ENCODE peak calls at places on chromosomes 6 and 20, in nine cellular contexts. F is upper lobe of left lung, W is cardiac fibroblast, U is tibial artery, D is uterus, T is H1, L is A549, H is astrocyte of the cerebellum, C is foreskin fibroblast. X is an unnamed sample.

GRCh38 chr6:52518279-52518944 is 58.4 kb downstream of the TRAM2 start:
- DNase-seq in F (no peak), W (no peak), U (no peak), D (no peak), T (no peak), L (no peak), H (no peak), C (no peak), X (no peak)

GRCh38 chr6:121143476-121143875 is 190.8 kb downstream of the TBC1D32 start:
- DNase-seq in F (no peak), W (peak; percentile 31), U (no peak), D (no peak), T (no peak), L (no peak), H (no peak), C (no peak), X (no peak)

GRCh38 chr6:165844801-165845364 is 181.8 kb upstream of the PDE10A start:
- DNase-seq in F (no peak), W (no peak), U (no peak), D (no peak), T (no peak), L (no peak), H (no peak), C (no peak), X (no peak)

GRCh38 chr6:125811259-125811658 is 20.5 kb downstream of the NCOA7 start:
- DNase-seq in F (no peak), W (no peak), U (no peak), D (no peak), T (no peak), L (no peak), H (no peak), C (no peak), X (no peak)

GRCh38 chr6:159645659-159646058 is 47.4 kb downstream of the SOD2 start:
- DNase-seq in F (no peak), W (peak; percentile 57), U (no peak), D (no peak), T (no peak), L (no peak), H (no peak), C (no peak), X (no peak)

GRCh38 chr6:147709396-147710272 is 201.1 kb downstream of the SAMD5 start:
- DNase-seq in F (no peak), W (no peak), U (no peak), D (no peak), T (no peak), L (no peak), H (no peak), C (no peak), X (no peak)

GRCh38 chr20:8095648-8096572 is 36.2 kb upstream of the PLCB1 start:
- DNase-seq in F (no peak), W (peak; percentile 91), U (no peak), D (no peak), T (no peak), L (no peak), H (no peak), C (peak; percentile 72), X (no peak)

GRCh38 chr6:112154711-112155110 is 67.3 kb downstream of the FAM229B start:
- DNase-seq in F (no peak), W (no peak), U (no peak), D (no peak), T (no peak), L (no peak), H (no peak), C (no peak), X (no peak)

GRCh38 chr6:39453956-39454524 is 131.5 kb upstream of the KCNK16 start:
- DNase-seq in F (no peak), W (peak; percentile 50), U (no peak), D (no peak), T (no peak), L (no peak), H (no peak), C (no peak), X (no peak)

GRCh38 chr20:24079661-24080412 is 91.3 kb upstream of the GGTLC1 start:
- DNase-seq in F (no peak), W (no peak), U (no peak), D (no peak), T (no peak), L (no peak), H (no peak), C (no peak), X (no peak)

GRCh38 chr20:32470025-32470861 is 112.1 kb downstream of the ASXL1 start:
- DNase-seq in F (peak; percentile 86), W (peak; percentile 62), U (peak; percentile 48), D (peak; percentile 71), T (peak; percentile 84), L (peak; percentile 49), H (no peak), C (peak; percentile 64), X (no peak)

GRCh38 chr6:139742671-139743070 is 368.2 kb upstream of the CITED2 start:
- DNase-seq in F (no peak), W (no peak), U (no peak), D (no peak), T (no peak), L (no peak), H (no peak), C (no peak), X (no peak)

GRCh38 chr6:170068496-170068895 is 222.4 kb downstream of the DLL1 start:
- DNase-seq in F (no peak), W (no peak), U (peak; percentile 13), D (no peak), T (no peak), L (no peak), H (no peak), C (no peak), X (no peak)

GRCh38 chr20:22438926-22439325 is 145.4 kb downstream of the FOXA2 start:
- DNase-seq in F (no peak), W (no peak), U (no peak), D (no peak), T (no peak), L (no peak), H (no peak), C (no peak), X (no peak)
- TF ChIP-seq CTCF in F (no peak), W (peak; percentile 16), U (no peak), D (no peak), T (peak; percentile 54), L (no peak), H (peak; percentile 8), C (no peak), X (no peak)

DNA sequence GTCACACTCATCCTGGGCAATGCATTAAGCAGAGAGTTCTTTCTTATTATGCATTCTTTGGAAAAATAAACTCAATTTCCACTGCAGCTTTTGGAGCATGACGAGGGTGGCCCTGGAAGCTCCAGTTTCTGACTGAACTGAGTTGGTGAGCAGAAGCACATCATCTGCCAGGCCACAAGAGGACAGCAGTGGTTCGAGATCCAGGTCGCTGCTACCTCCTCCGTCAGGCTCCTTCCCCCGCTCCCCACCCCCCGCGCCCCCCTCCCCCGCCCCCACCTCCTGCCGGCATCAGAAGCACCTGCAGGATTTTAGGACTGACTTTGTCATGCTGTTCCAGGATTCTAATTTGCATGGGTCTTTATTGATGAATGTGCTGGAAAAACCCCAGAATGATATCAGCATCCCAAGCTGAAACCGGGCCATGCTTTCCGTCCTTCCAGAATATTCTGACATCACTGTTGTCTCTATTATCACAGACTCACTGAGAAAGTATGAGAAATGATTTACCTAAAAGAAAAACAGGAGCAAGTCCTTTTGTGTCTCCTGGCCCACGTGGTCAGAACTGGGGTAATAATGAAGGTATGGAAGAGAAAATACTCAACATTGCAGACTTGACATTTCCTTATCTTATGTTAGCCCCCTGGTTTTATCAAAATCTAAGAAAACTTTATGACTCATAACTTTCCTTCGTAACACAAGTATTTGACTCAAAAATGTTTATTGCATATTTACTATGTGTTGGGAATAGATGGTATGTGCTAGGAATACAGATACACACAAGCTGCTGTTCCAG is 220.1 kb upstream of the EXOC2 start:
- DNase-seq in F (no peak), W (no peak), U (no peak), D (no peak), T (no peak), L (no peak), H (no peak), C (peak; percentile 68), X (no peak)
- TF ChIP-seq CTCF in F (peak; percentile 18), W (no peak), U (no peak), D (no peak), T (peak; percentile 94), L (peak; percentile 58), H (peak; percentile 38), C (peak; percentile 69), X (peak; percentile 16)

DNA sequence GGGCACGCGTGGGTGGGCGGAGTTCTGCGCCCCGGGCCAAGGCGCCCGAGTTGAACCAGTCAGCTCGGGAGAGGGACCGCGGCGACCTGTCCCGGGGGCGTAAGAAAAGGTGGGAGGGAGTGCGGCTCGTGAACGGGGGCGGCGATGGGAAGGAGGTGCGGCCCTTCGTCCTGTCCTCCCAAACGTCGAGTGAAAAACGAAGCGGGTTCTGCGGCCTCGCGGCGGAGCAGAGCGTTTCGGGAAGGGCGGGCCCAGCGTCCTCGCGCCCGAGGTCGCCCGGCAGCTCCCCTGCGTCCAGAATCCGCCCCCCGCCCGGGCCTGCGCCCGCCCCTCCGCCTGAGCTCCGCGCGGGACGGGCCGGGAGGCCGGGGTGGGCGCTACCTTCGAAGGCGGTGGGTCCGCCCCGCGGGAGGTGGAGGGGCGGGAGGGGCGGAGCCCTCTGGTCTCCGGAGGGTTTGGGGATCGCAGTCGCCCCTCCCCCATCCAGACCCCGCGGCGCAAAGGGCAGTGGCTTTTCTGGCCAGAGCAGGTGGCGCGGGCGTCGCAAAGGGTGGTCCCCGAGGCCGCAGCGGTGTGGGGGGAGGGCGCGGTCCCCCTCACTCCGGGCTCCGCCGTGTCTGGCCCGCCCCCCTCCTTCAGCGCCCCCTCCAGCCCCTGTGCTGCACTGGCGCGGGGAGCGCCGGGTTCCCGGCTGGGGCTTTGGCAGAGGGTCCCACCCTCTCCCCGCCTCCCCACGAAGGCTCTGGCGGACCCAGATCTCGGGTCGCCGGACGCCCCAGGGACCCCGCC is 838 bp downstream of the STMN3 start:
- DNase-seq in F (peak; percentile 90), W (no peak), U (no peak), D (no peak), T (peak; percentile 82), L (no peak), H (no peak), C (no peak), X (no peak)
- TF ChIP-seq CTCF in F (no peak), W (no peak), U (no peak), D (no peak), T (no peak), L (no peak), H (no peak), C (no peak), X (no peak)

GRCh38 chr20:20450461-20451027 is 82.6 kb downstream of the INSM1 start:
- DNase-seq in F (no peak), W (no peak), U (no peak), D (no peak), T (no peak), L (no peak), H (peak; percentile 33), C (no peak), X (no peak)

GRCh38 chr20:20448891-20449290 is 81.0 kb downstream of the INSM1 start:
- DNase-seq in F (no peak), W (no peak), U (no peak), D (no peak), T (no peak), L (no peak), H (no peak), C (no peak), X (no peak)

GRCh38 chr20:20454850-20455627 is 87.1 kb downstream of the INSM1 start:
- DNase-seq in F (no peak), W (no peak), U (no peak), D (no peak), T (no peak), L (no peak), H (no peak), C (no peak), X (no peak)

GRCh38 chr20:20454367-20454766 is 86.5 kb downstream of the INSM1 start:
- DNase-seq in F (no peak), W (no peak), U (no peak), D (no peak), T (no peak), L (no peak), H (no peak), C (no peak), X (no peak)

GRCh38 chr20:20452254-20452676 is 84.4 kb downstream of the INSM1 start:
- DNase-seq in F (peak; percentile 65), W (peak; percentile 65), U (peak; percentile 42), D (no peak), T (peak; percentile 76), L (no peak), H (peak; percentile 36), C (peak; percentile 76), X (peak; percentile 14)
- TF ChIP-seq CTCF in F (no peak), W (no peak), U (no peak), D (no peak), T (peak; percentile 10), L (no peak), H (no peak), C (no peak), X (peak; percentile 9)

X was measured in tibial nerve.